ENCODE peak calls at places on chromosome 20, in eight cellular contexts. R, X, V, D, U, Q, S and Y are unnamed samples.
A peak's percentile ranks its signal among the peaks of the same experiment; 100 is the strongest.

GRCh38 chr20:11496382-11496781 is 421.3 kb upstream of the BTBD3 start:
- DNase-seq in V (no peak), X (no peak), S (no peak), D (peak; percentile 4), R (no peak), U (no peak), Q (peak; percentile 9), Y (peak; percentile 57)

GRCh38 chr20:39016076-39016475 is 53.9 kb downstream of the DHX35 start:
- DNase-seq in D (no peak), S (no peak), R (no peak), V (no peak), X (peak; percentile 18), Q (no peak), U (no peak), Y (no peak)

GRCh38 chr20:2137552-2138201 is 36.0 kb downstream of the STK35 start:
- DNase-seq in Q (no peak), D (peak; percentile 41), R (no peak), U (no peak), X (no peak), V (no peak), S (no peak), Y (no peak)

GRCh38 chr20:34511891-34512265 is 4.3 kb upstream of the DYNLRB1 start:
- DNase-seq in V (no peak), Q (no peak), D (no peak), U (no peak), S (no peak), X (no peak), R (no peak), Y (no peak)

GRCh38 chr20:23022849-23023248 is 12.3 kb upstream of the SSTR4 start:
- DNase-seq in X (no peak), R (no peak), S (no peak), D (no peak), Q (no peak), U (no peak), V (no peak), Y (no peak)

GRCh38 chr20:11876555-11876954 is 41.1 kb upstream of the BTBD3 start:
- DNase-seq in V (no peak), R (no peak), S (no peak), Q (no peak), U (no peak), D (no peak), X (no peak), Y (no peak)

GRCh38 chr20:9051508-9051907 is 17.4 kb upstream of the PLCB4 start:
- DNase-seq in R (no peak), S (no peak), Q (no peak), D (peak; percentile 95), V (no peak), X (peak; percentile 90), U (no peak), Y (peak; percentile 98)

GRCh38 chr20:62227977-62228958 is 8.2 kb upstream of the HRH3 start:
- DNase-seq in X (no peak), Q (no peak), S (no peak), R (peak; percentile 84), V (no peak), D (no peak), U (no peak), Y (no peak)

GRCh38 chr20:23937303-23938117 is 51.1 kb downstream of the GGTLC1 start:
- DNase-seq in S (peak; percentile 73), R (peak; percentile 55), V (peak; percentile 32), U (no peak), Q (peak; percentile 81), X (peak; percentile 40), D (peak; percentile 60), Y (no peak)

GRCh38 chr20:46774943-46775560 is 65.6 kb downstream of the SLC2A10 start:
- DNase-seq in Q (no peak), U (no peak), V (no peak), R (no peak), X (no peak), S (no peak), D (no peak), Y (no peak)

GRCh38 chr20:38827770-38828281 is 22.3 kb downstream of the PPP1R16B start:
- DNase-seq in D (no peak), X (no peak), Q (no peak), R (no peak), V (no peak), S (peak; percentile 35), U (no peak), Y (no peak)